ENCODE peak calls at places on chromosomes 12 and 14, in eight cellular contexts. Z is NCI-H2107, E is foreskin fibroblast, K is heart right ventricle, I is naive B cell, V is DMS 273 treated with DMSO at 0.1 percent for 48 hours, O is GM12891, T is neural progenitor cell. X is an unnamed sample.

GRCh38 chr12:106139422-106140141 is 828 bp upstream of the NUAK1 start:
- DNase-seq in Z (peak; percentile 72), E (peak; percentile 81), K (peak; percentile 79), I (no peak), V (no peak), O (peak; percentile 28), T (peak; percentile 93), X (no peak)

GRCh38 chr12:100491104-100491503 is 17.4 kb downstream of the NR1H4 start:
- DNase-seq in Z (no peak), E (no peak), K (no peak), I (no peak), V (no peak), O (no peak), T (no peak), X (no peak)

GRCh38 chr12:74431821-74432220 is 105.8 kb upstream of the ATXN7L3B start:
- DNase-seq in Z (no peak), E (no peak), K (no peak), I (no peak), V (no peak), O (no peak), T (no peak), X (no peak)

GRCh38 chr14:65686761-65687160 is 274.2 kb downstream of the FUT8 start:
- DNase-seq in Z (no peak), E (no peak), K (no peak), I (no peak), V (no peak), O (no peak), T (no peak), X (no peak)

GRCh38 chr12:124391340-124392261 is 96.7 kb downstream of the RFLNA start:
- DNase-seq in Z (no peak), E (no peak), K (peak; percentile 50), I (peak; percentile 77), V (no peak), O (peak; percentile 77), T (no peak), X (peak; percentile 82)

GRCh38 chr12:96210376-96211055 is 16.3 kb downstream of the ELK3 start:
- DNase-seq in Z (no peak), E (no peak), K (no peak), I (peak; percentile 32), V (no peak), O (no peak), T (no peak), X (no peak)

GRCh38 chr14:25537846-25538455 is 488.0 kb upstream of the STXBP6 start:
- DNase-seq in Z (peak; percentile 7), E (no peak), K (no peak), I (no peak), V (peak; percentile 2), O (peak; percentile 12), T (peak; percentile 66), X (no peak)

GRCh38 chr12:2494490-2495192 is 300.1 kb upstream of the FKBP4 start:
- DNase-seq in Z (no peak), E (no peak), K (peak; percentile 77), I (no peak), V (no peak), O (no peak), T (no peak), X (no peak)

GRCh38 chr12:56307221-56307965 is 7.3 kb upstream of the CS start:
- DNase-seq in Z (no peak), E (no peak), K (no peak), I (no peak), V (no peak), O (no peak), T (no peak), X (no peak)

GRCh38 chr14:75123991-75124390 is 2.9 kb downstream of the NEK9 start:
- DNase-seq in Z (no peak), E (peak; percentile 56), K (no peak), I (no peak), V (no peak), O (no peak), T (no peak), X (no peak)

GRCh38 chr12:126051611-126052107 is 986.4 kb downstream of the AACS start:
- DNase-seq in Z (no peak), E (peak; percentile 16), K (no peak), I (no peak), V (no peak), O (no peak), T (no peak), X (no peak)

GRCh38 chr12:57521475-57522018 is 1.1 kb upstream of the MBD6 start:
- DNase-seq in Z (no peak), E (peak; percentile 38), K (peak; percentile 47), I (no peak), V (peak; percentile 38), O (no peak), T (peak; percentile 78), X (no peak)

GRCh38 chr14:104660597-104660996 is 28.8 kb upstream of the INF2 start:
- DNase-seq in Z (no peak), E (no peak), K (no peak), I (peak; percentile 93), V (no peak), O (peak; percentile 62), T (no peak), X (peak; percentile 85)

GRCh38 chr12:45213107-45213506 is 2.8 kb upstream of the ANO6 start:
- DNase-seq in Z (no peak), E (no peak), K (no peak), I (no peak), V (no peak), O (no peak), T (no peak), X (no peak)

GRCh38 chr14:26113930-26114329 is 483.9 kb downstream of the NOVA1 start:
- DNase-seq in Z (no peak), E (no peak), K (no peak), I (no peak), V (no peak), O (no peak), T (no peak), X (no peak)

GRCh38 chr14:58701156-58701555 is 63.4 kb downstream of the DACT1 start:
- DNase-seq in Z (no peak), E (no peak), K (no peak), I (no peak), V (peak; percentile 10), O (no peak), T (no peak), X (no peak)

GRCh38 chr14:74596747-74597456 is 15.1 kb downstream of the LTBP2 start:
- DNase-seq in Z (no peak), E (peak; percentile 94), K (no peak), I (no peak), V (no peak), O (no peak), T (no peak), X (no peak)

X was measured in germinal center.